ENCODE peak calls at places on chromosomes 5 and 9, in five cellular contexts. R is H1, F is HCT116, C is K562, J is HepG2. U is an unnamed sample.

GRCh38 chr9:100720922-100721321 is 143.0 kb downstream of the CAVIN4 start:
- DNase-seq in R (no peak), F (no peak), C (no peak), J (no peak), U (no peak)

GRCh38 chr5:81755320-81755719 is 4.4 kb upstream of the SSBP2 start:
- DNase-seq in R (no peak), F (peak), C (no peak), J (peak), U (peak)

GRCh38 chr5:96067902-96068614 is 106.4 kb upstream of the ELL2 start:
- DNase-seq in R (no peak), F (peak), C (no peak), J (no peak), U (no peak)

GRCh38 chr9:21252727-21253547 is 13.1 kb upstream of the IFNA14 start:
- DNase-seq in R (no peak), F (peak), C (no peak), J (peak), U (peak)

GRCh38 chr9:33329117-33329563 is 38.8 kb downstream of the NFX1 start:
- DNase-seq in R (no peak), F (no peak), C (no peak), J (no peak), U (peak)

GRCh38 chr9:37622462-37622861 is 28.3 kb upstream of the FRMPD1 start:
- DNase-seq in R (no peak), F (no peak), C (no peak), J (no peak), U (no peak)

GRCh38 chr5:31346896-31347557 is 153.5 kb downstream of the CDH6 start:
- DNase-seq in R (no peak), F (no peak), C (no peak), J (no peak), U (no peak)

GRCh38 chr5:71475788-71476384 is 20.4 kb downstream of the BDP1 start:
- DNase-seq in R (no peak), F (no peak), C (peak), J (peak), U (peak)

GRCh38 chr9:96565684-96566360 is 53.8 kb downstream of the CDC14B start:
- DNase-seq in R (no peak), F (no peak), C (no peak), J (no peak), U (no peak)

GRCh38 chr5:58056546-58056945 is 403.3 kb downstream of the PLK2 start:
- DNase-seq in R (no peak), F (no peak), C (no peak), J (no peak), U (no peak)

GRCh38 chr5:172635038-172635437 is 6.0 kb upstream of the NEURL1B start:
- DNase-seq in R (no peak), F (no peak), C (no peak), J (no peak), U (no peak)

GRCh38 chr5:179293276-179293675 is 52.0 kb downstream of the ADAMTS2 start:
- DNase-seq in R (no peak), F (no peak), C (no peak), J (no peak), U (peak)

GRCh38 chr9:16656432-16657169 is 213.9 kb downstream of the BNC2 start:
- DNase-seq in R (no peak), F (no peak), C (no peak), J (no peak), U (no peak)

GRCh38 chr9:76876098-76876497 is 29.8 kb downstream of the PRUNE2 start:
- DNase-seq in R (no peak), F (no peak), C (no peak), J (no peak), U (no peak)

GRCh38 chr9:114169029-114169939 is 13.9 kb downstream of the COL27A1 start:
- DNase-seq in R (no peak), F (no peak), C (no peak), J (no peak), U (no peak)

GRCh38 chr5:99248066-99248465 is 319.3 kb upstream of the CHD1 start:
- DNase-seq in R (no peak), F (no peak), C (no peak), J (no peak), U (no peak)

GRCh38 chr5:40879163-40879942 is 29.9 kb upstream of the C7 start:
- DNase-seq in R (no peak), F (peak), C (peak), J (peak), U (peak)

GRCh38 chr5:1709186-1709803 is 90.3 kb downstream of the MRPL36 start:
- DNase-seq in R (no peak), F (no peak), C (no peak), J (no peak), U (no peak)

GRCh38 chr5:157245477-157245876 is 20.4 kb upstream of the CYFIP2 start:
- DNase-seq in R (no peak), F (no peak), C (no peak), J (no peak), U (no peak)

GRCh38 chr5:33291216-33292000 is 149.4 kb upstream of the TARS1 start:
- DNase-seq in R (no peak), F (no peak), C (no peak), J (no peak), U (no peak)

GRCh38 chr9:85600675-85601263 is 141.0 kb downstream of the AGTPBP1 start:
- DNase-seq in R (peak), F (no peak), C (no peak), J (no peak), U (no peak)

GRCh38 chr5:73902327-73903051 is 276.5 kb downstream of the ARHGEF28 start:
- DNase-seq in R (peak), F (peak), C (peak), J (peak), U (peak)

GRCh38 chr9:96555567-96556386 is 63.9 kb downstream of the CDC14B start:
- DNase-seq in R (no peak), F (no peak), C (no peak), J (no peak), U (no peak)

GRCh38 chr5:16741007-16741406 is 124.2 kb upstream of the RETREG1 start:
- DNase-seq in R (no peak), F (no peak), C (no peak), J (peak), U (no peak)

GRCh38 chr9:136281421-136282271 is 22.2 kb downstream of the CCDC187 start:
- DNase-seq in R (no peak), F (no peak), C (no peak), J (no peak), U (no peak)

GRCh38 chr9:136280535-136281315 is 23.2 kb downstream of the CCDC187 start:
- DNase-seq in R (no peak), F (no peak), C (no peak), J (no peak), U (no peak)

GRCh38 chr9:136284311-136284710 is 19.6 kb downstream of the CCDC187 start:
- DNase-seq in R (no peak), F (no peak), C (no peak), J (no peak), U (no peak)

GRCh38 chr9:136283291-136284235 is 20.3 kb downstream of the CCDC187 start:
- DNase-seq in R (peak), F (peak), C (peak), J (peak), U (peak)

GRCh38 chr9:136282272-136282861 is 21.5 kb downstream of the CCDC187 start:
- DNase-seq in R (no peak), F (no peak), C (no peak), J (no peak), U (no peak)
- TF ChIP-seq JUND in R (no peak), F (no peak), C (no peak), J (no peak), U (no peak)

DNA sequence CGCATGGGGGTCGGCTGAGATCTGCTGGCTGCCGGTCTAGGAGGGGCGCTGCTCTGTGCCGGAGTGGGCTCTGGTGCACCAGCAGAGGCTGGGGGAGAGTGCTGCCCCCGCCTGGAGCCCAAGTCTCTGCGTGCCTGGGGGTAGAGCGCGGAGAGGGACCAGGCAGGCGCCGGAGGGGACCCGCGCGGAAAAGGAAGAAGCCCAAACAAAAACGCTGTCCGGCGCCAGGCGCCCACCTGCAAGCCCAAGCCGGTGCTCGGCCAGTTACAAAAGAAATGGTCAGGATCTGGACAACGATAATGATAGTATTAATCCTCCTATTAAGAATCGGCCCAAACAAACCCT is 575 bp upstream of the S1PR3 start:
- DNase-seq in R (no peak), F (no peak), C (no peak), J (no peak), U (no peak)
- TF ChIP-seq JUND in R (no peak), F (no peak), C (no peak), J (no peak), U (no peak)

GRCh38 chr9:116154334-116154975 is 864 bp downstream of the PAPPA start:
- DNase-seq in R (no peak), F (no peak), C (no peak), J (no peak), U (no peak)
- TF ChIP-seq JUND in R (no peak), F (no peak), C (no peak), J (no peak), U (no peak)

GRCh38 chr5:93589812-93590215 is 6.8 kb downstream of the NR2F1 start:
- DNase-seq in R (no peak), F (no peak), C (no peak), J (no peak), U (no peak)

GRCh38 chr5:93586948-93587918 is 4.2 kb downstream of the NR2F1 start:
- DNase-seq in R (no peak), F (no peak), C (no peak), J (no peak), U (no peak)

GRCh38 chr5:93588586-93589347 is 5.7 kb downstream of the NR2F1 start:
- DNase-seq in R (no peak), F (no peak), C (no peak), J (no peak), U (no peak)

GRCh38 chr5:93589348-93589662 is 6.3 kb downstream of the NR2F1 start:
- DNase-seq in R (no peak), F (no peak), C (no peak), J (no peak), U (no peak)

GRCh38 chr5:93587919-93588585 is 5.0 kb downstream of the NR2F1 start:
- DNase-seq in R (no peak), F (no peak), C (no peak), J (no peak), U (no peak)
- TF ChIP-seq JUND in R (no peak), F (no peak), C (no peak), J (no peak), U (no peak)

GRCh38 chr9:107180206-107180605 is 102.9 kb upstream of the RAD23B start:
- DNase-seq in R (no peak), F (no peak), C (no peak), J (no peak), U (no peak)
- TF ChIP-seq JUND in R (no peak), F (no peak), C (no peak), J (no peak), U (no peak)

DNA sequence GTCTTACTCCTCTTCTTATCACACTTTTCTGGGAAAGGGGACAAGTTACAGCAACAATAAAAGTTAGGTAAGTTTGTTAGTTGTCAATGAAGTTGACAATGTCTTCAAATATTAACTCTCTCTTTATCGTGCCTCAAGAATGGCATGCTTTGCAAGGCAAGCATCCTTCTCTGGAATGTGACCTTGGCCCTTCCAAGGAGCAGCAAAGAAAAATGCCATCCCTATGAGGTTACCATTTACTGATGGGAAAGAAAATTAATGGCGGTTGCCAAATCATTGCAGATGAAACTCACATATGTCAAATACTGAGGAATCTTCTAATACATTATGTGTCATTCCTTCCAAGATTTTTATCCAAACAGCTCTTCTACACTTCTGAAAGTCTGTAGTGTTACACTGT is 273.5 kb upstream of the ANKRD55 start:
- DNase-seq in R (no peak), F (no peak), C (no peak), J (no peak), U (no peak)
- TF ChIP-seq JUND in R (no peak), F (no peak), C (no peak), J (no peak), U (no peak)

GRCh38 chr5:9361835-9362234 is 184.0 kb downstream of the SEMA5A start:
- DNase-seq in R (peak), F (peak), C (peak), J (peak), U (peak)
- TF ChIP-seq JUND in R (no peak), F (no peak), C (no peak), J (no peak), U (no peak)

DNA sequence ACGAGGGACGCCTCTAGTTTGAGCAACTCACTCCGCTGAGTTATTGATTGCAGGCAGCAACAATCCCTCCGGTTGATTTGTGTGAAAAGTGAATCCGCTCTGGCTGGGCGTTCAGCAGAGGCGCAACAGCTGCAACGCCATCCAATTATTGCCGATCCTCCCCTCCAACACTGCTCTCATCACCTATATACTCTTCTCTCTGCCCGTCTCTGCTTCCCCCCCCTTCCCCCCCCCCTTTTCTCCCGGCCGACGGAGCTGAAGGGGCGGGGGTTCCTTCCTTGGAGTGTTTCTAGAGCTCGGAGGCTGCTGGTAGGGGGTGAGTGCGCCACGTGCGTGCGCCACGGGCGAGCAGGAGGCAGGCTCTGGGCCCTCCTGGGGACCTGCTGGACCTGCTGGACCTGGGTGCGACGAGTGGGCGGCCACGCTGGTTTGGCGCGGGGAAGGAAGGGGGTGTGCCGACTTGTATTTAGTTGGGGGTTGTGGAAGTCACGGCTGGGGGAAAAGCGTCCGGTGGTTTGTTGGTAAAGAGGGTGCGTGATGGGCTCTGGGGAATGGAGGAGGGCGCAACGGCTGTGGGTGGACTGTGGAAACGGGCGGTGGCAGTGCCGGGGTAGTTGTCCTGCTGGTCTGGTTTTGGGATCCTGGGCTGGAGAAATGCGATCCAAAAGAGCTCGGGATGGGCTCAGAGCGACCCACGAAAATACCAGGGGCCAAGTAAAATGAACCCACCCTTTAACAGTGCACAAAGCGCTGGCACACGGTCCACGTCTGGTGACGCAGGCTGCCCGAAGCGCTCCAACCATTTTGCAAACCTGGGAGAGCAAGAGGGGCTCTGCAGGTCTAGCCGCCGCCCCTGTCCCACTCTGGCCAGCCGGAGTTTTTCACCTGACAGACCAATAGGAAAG is 6.4 kb upstream of the MEF2C start:
- DNase-seq in R (no peak), F (no peak), C (no peak), J (no peak), U (peak)
- TF ChIP-seq JUND in R (no peak), F (no peak), C (no peak), J (no peak), U (no peak)